ENCODE peak calls at places on chromosomes 6 and 20, in nine cellular contexts. K is HFFc6; E is CD8-positive, alpha-beta T cell; F is NCI-H1417; D is central memory CD4-positive, alpha-beta T cell; A is AG09309; Q is glutamatergic neuron; T is choroid plexus epithelial cell; C is cardiac fibroblast. N is an unnamed sample.
A peak's percentile ranks its signal among the peaks of the same experiment; 100 is the strongest.

GRCh38 chr6:116545661-116546060 is at the start of gene TRAPPC3L:
- DNase-seq in K (no peak), E (no peak), F (no peak), D (no peak), A (no peak), Q (no peak), T (no peak), C (no peak), N (no peak)

GRCh38 chr20:50717974-50718761 is 13.2 kb upstream of the PARD6B start:
- DNase-seq in K (no peak), E (no peak), F (peak; percentile 34), D (no peak), A (no peak), Q (no peak), T (peak; percentile 62), C (no peak), N (no peak)

GRCh38 chr20:45020236-45020886 is 54.0 kb downstream of the STK4 start:
- DNase-seq in K (no peak), E (no peak), F (no peak), D (no peak), A (no peak), Q (no peak), T (peak; percentile 54), C (peak; percentile 44), N (no peak)

GRCh38 chr6:16137451-16137801 is 8.5 kb downstream of the MYLIP start:
- DNase-seq in K (no peak), E (no peak), F (no peak), D (no peak), A (no peak), Q (no peak), T (no peak), C (no peak), N (no peak)

GRCh38 chr6:154613137-154613676 is 102.7 kb upstream of the CNKSR3 start:
- DNase-seq in K (peak; percentile 86), E (no peak), F (no peak), D (no peak), A (peak; percentile 57), Q (no peak), T (peak; percentile 73), C (peak; percentile 41), N (peak; percentile 91)

GRCh38 chr6:144415014-144415413 is 129.9 kb downstream of the UTRN start:
- DNase-seq in K (peak; percentile 82), E (no peak), F (peak; percentile 87), D (no peak), A (no peak), Q (no peak), T (peak; percentile 87), C (peak; percentile 91), N (peak; percentile 70)

GRCh38 chr6:130885392-130886192 is 58.4 kb downstream of the SMLR1 start:
- DNase-seq in K (peak; percentile 66), E (peak; percentile 73), F (peak; percentile 63), D (peak; percentile 69), A (no peak), Q (peak; percentile 55), T (peak; percentile 91), C (peak; percentile 91), N (peak; percentile 71)

GRCh38 chr6:26030716-26031115 is 56.5 kb upstream of the HFE start:
- DNase-seq in K (no peak), E (no peak), F (no peak), D (no peak), A (no peak), Q (no peak), T (no peak), C (no peak), N (peak; percentile 38)

GRCh38 chr6:4999586-4999985 is 4.3 kb downstream of the RPP40 start:
- DNase-seq in K (no peak), E (no peak), F (no peak), D (no peak), A (no peak), Q (no peak), T (no peak), C (no peak), N (no peak)

GRCh38 chr6:12911387-12911960 is 194.9 kb downstream of the PHACTR1 start:
- DNase-seq in K (peak; percentile 53), E (no peak), F (peak; percentile 56), D (no peak), A (peak; percentile 14), Q (no peak), T (peak; percentile 66), C (peak; percentile 57), N (peak; percentile 39)

GRCh38 chr6:56699066-56699654 is 56.5 kb upstream of the DST start:
- DNase-seq in K (peak; percentile 41), E (no peak), F (peak; percentile 1), D (no peak), A (no peak), Q (no peak), T (peak; percentile 65), C (peak; percentile 63), N (peak; percentile 36)

GRCh38 chr6:165659945-165660862 is 2.8 kb downstream of the PDE10A start:
- DNase-seq in K (no peak), E (no peak), F (no peak), D (no peak), A (no peak), Q (peak; percentile 56), T (no peak), C (peak; percentile 50), N (no peak)

GRCh38 chr6:138844203-138844602 is 48.3 kb downstream of the ECT2L start:
- DNase-seq in K (no peak), E (no peak), F (no peak), D (no peak), A (peak; percentile 77), Q (no peak), T (peak; percentile 90), C (peak; percentile 33), N (peak; percentile 34)

GRCh38 chr20:1961374-1961773 is 32.5 kb downstream of the PDYN start:
- DNase-seq in K (no peak), E (no peak), F (no peak), D (no peak), A (no peak), Q (no peak), T (no peak), C (no peak), N (no peak)

GRCh38 chr20:31662372-31662854 is 24.7 kb downstream of the COX4I2 start:
- DNase-seq in K (no peak), E (no peak), F (no peak), D (no peak), A (no peak), Q (no peak), T (no peak), C (no peak), N (no peak)

GRCh38 chr6:9914951-9915350 is 499.9 kb downstream of the TFAP2A start:
- DNase-seq in K (no peak), E (no peak), F (peak; percentile 17), D (no peak), A (no peak), Q (no peak), T (no peak), C (no peak), N (no peak)

GRCh38 chr6:47736083-47736700 is 37.8 kb downstream of the ADGRF4 start:
- DNase-seq in K (no peak), E (no peak), F (no peak), D (no peak), A (no peak), Q (no peak), T (no peak), C (peak; percentile 49), N (no peak)

GRCh38 chr6:155224031-155224451 is 39.8 kb upstream of the CLDN20 start:
- DNase-seq in K (peak; percentile 87), E (peak; percentile 33), F (no peak), D (no peak), A (peak; percentile 61), Q (no peak), T (peak; percentile 94), C (peak; percentile 94), N (peak; percentile 83)

GRCh38 chr6:124487778-124488431 is 474.3 kb upstream of the RNF217 start:
- DNase-seq in K (no peak), E (no peak), F (no peak), D (no peak), A (no peak), Q (no peak), T (peak; percentile 74), C (peak; percentile 44), N (peak; percentile 42)

GRCh38 chr20:10674684-10675455 is 1.1 kb upstream of the JAG1 start:
- DNase-seq in K (peak; percentile 42), E (peak; percentile 22), F (peak; percentile 56), D (no peak), A (no peak), Q (peak; percentile 87), T (peak; percentile 74), C (peak; percentile 76), N (peak; percentile 68)

GRCh38 chr6:44898296-44898930 is 429.7 kb upstream of the RUNX2 start:
- DNase-seq in K (peak; percentile 24), E (no peak), F (no peak), D (no peak), A (peak; percentile 42), Q (no peak), T (peak; percentile 66), C (peak; percentile 88), N (peak; percentile 52)

GRCh38 chr6:38103921-38104320 is 284.4 kb downstream of the ZFAND3 start:
- DNase-seq in K (no peak), E (no peak), F (no peak), D (no peak), A (no peak), Q (no peak), T (no peak), C (no peak), N (no peak)

GRCh38 chr6:117600008-117600743 is 2.1 kb downstream of the GOPC start:
- DNase-seq in K (no peak), E (no peak), F (no peak), D (no peak), A (no peak), Q (no peak), T (peak; percentile 40), C (peak; percentile 44), N (peak; percentile 41)

GRCh38 chr6:126054802-126055201 is 68.5 kb downstream of the TRMT11 start:
- DNase-seq in K (no peak), E (no peak), F (no peak), D (no peak), A (no peak), Q (no peak), T (peak; percentile 18), C (no peak), N (no peak)

GRCh38 chr6:158962371-158962770 is 37.6 kb downstream of the RSPH3 start:
- DNase-seq in K (no peak), E (no peak), F (no peak), D (no peak), A (peak; percentile 29), Q (no peak), T (no peak), C (no peak), N (peak; percentile 36)

GRCh38 chr6:157952751-157953479 is 28.7 kb upstream of the SYNJ2 start:
- DNase-seq in K (peak; percentile 7), E (no peak), F (no peak), D (no peak), A (no peak), Q (no peak), T (no peak), C (peak; percentile 34), N (peak; percentile 59)

GRCh38 chr20:48807586-48808381 is 20.0 kb downstream of the PREX1 start:
- DNase-seq in K (no peak), E (no peak), F (no peak), D (no peak), A (no peak), Q (peak; percentile 48), T (no peak), C (no peak), N (no peak)

GRCh38 chr20:63738687-63739128 is 868 bp upstream of the SLC2A4RG start:
- DNase-seq in K (no peak), E (peak; percentile 43), F (no peak), D (peak; percentile 19), A (no peak), Q (peak; percentile 80), T (peak; percentile 30), C (peak; percentile 25), N (peak; percentile 29)

GRCh38 chr20:9332783-9333482 is 181.5 kb upstream of the LAMP5 start:
- DNase-seq in K (no peak), E (no peak), F (peak; percentile 71), D (no peak), A (no peak), Q (no peak), T (no peak), C (no peak), N (no peak)

GRCh38 chr6:149212202-149212601 is 105.3 kb upstream of the TAB2 start:
- DNase-seq in K (no peak), E (no peak), F (no peak), D (no peak), A (no peak), Q (no peak), T (peak; percentile 11), C (no peak), N (peak; percentile 48)

GRCh38 chr6:20672038-20672437 is 137.8 kb downstream of the CDKAL1 start:
- DNase-seq in K (no peak), E (no peak), F (no peak), D (no peak), A (no peak), Q (no peak), T (no peak), C (no peak), N (no peak)